ENCODE peak calls at places on chromosomes 5 and 9, in seven cellular contexts. T is thyroid gland, M is NCI-H345, G is activated T-helper 1 cell treated with Interleukin-2 at 50 U/mL for 16 hours, P is LHCN-M2, O is HCEC 1CT, X is AML-193. B is an unnamed sample.
A peak's percentile ranks its signal among the peaks of the same experiment; 100 is the strongest.

GRCh38 chr5:73823508-73823925 is 197.5 kb downstream of the ARHGEF28 start:
- DNase-seq in M (no peak), T (no peak), G (no peak), P (no peak), O (peak; percentile 14), X (no peak), B (no peak)

GRCh38 chr5:146606838-146607237 is 90.8 kb upstream of the GPR151 start:
- DNase-seq in G (no peak), O (no peak), X (no peak), M (no peak), P (no peak), T (no peak), B (peak; percentile 24)

GRCh38 chr5:141695627-141696180 is 13.7 kb upstream of the ARAP3 start:
- DNase-seq in P (peak; percentile 74), G (no peak), M (no peak), X (no peak), O (no peak), T (no peak), B (peak; percentile 89)

GRCh38 chr9:123349691-123350480 is 6.1 kb upstream of the CRB2 start:
- DNase-seq in O (peak; percentile 26), P (peak; percentile 25), X (peak; percentile 54), G (peak; percentile 33), M (peak; percentile 63), T (peak; percentile 63), B (no peak)

GRCh38 chr9:38453835-38454234 is 29.6 kb upstream of the IGFBPL1 start:
- DNase-seq in T (no peak), G (no peak), M (no peak), P (no peak), O (no peak), X (no peak), B (no peak)

GRCh38 chr9:113573303-113573958 is 109.9 kb downstream of the RGS3 start:
- DNase-seq in X (no peak), M (no peak), G (no peak), T (no peak), P (no peak), O (no peak), B (peak; percentile 4)

GRCh38 chr9:137355445-137356365 is 53.6 kb upstream of the NRARP start:
- DNase-seq in P (no peak), T (no peak), X (no peak), O (no peak), G (no peak), M (no peak), B (no peak)

GRCh38 chr9:133428579-133429215 is 6.5 kb downstream of the ADAMTS13 start:
- DNase-seq in P (no peak), X (no peak), T (peak; percentile 51), M (peak; percentile 49), G (no peak), O (no peak), B (no peak)

GRCh38 chr9:13264788-13265187 is 14.7 kb downstream of the MPDZ start:
- DNase-seq in G (no peak), O (no peak), T (peak; percentile 16), X (no peak), P (no peak), M (no peak), B (no peak)

GRCh38 chr9:15642369-15642962 is 89.6 kb downstream of the CCDC171 start:
- DNase-seq in G (no peak), X (peak; percentile 74), O (peak; percentile 43), T (no peak), P (peak; percentile 53), M (peak; percentile 36), B (no peak)

GRCh38 chr5:78542321-78542840 is 106.2 kb downstream of the LHFPL2 start:
- DNase-seq in T (no peak), M (no peak), O (no peak), X (no peak), P (no peak), G (no peak), B (no peak)

GRCh38 chr9:110156902-110157301 is 51.1 kb downstream of the C9orf152 start:
- DNase-seq in T (no peak), P (peak; percentile 90), M (no peak), O (no peak), G (no peak), X (peak; percentile 98), B (no peak)

GRCh38 chr9:77735515-77735914 is 87.4 kb upstream of the GNA14 start:
- DNase-seq in O (no peak), G (no peak), X (no peak), M (no peak), P (no peak), T (peak; percentile 7), B (peak; percentile 30)

GRCh38 chr5:149358294-149358651 is 427 bp downstream of the PCYOX1L start:
- DNase-seq in M (peak; percentile 44), X (peak; percentile 45), P (no peak), G (peak; percentile 10), T (peak; percentile 56), O (no peak), B (no peak)

GRCh38 chr9:37902131-37902530 is 1.8 kb downstream of the SLC25A51 start:
- DNase-seq in G (no peak), P (no peak), O (no peak), M (no peak), T (no peak), X (no peak), B (no peak)

GRCh38 chr9:129489838-129490582 is 130.9 kb downstream of the C9orf50 start:
- DNase-seq in M (no peak), X (no peak), T (peak; percentile 41), O (peak; percentile 31), P (no peak), G (peak; percentile 49), B (no peak)

B was measured in posterior cingulate gyrus.